ENCODE peak calls at places on chromosomes 5 and 9, in four cellular contexts. E is IMR-90, W is H9, F is H1. P is an unnamed sample.

GRCh38 chr5:138230261-138230660 is 17.1 kb upstream of the CDC23 start:
- DNase-seq in E (peak), W (no peak), F (no peak), P (peak)

GRCh38 chr9:87613265-87614111 is 112.4 kb upstream of the CTSL start:
- DNase-seq in E (no peak), W (no peak), F (no peak), P (no peak)

GRCh38 chr5:148970876-148971275 is 92.0 kb downstream of the SH3TC2 start:
- DNase-seq in E (no peak), F (peak), W (no peak), P (no peak)

GRCh38 chr9:21096172-21096900 is 18.6 kb upstream of the IFNB1 start:
- DNase-seq in F (no peak), E (peak), W (no peak), P (no peak)

GRCh38 chr5:38468202-38468656 is 88.2 kb downstream of the LIFR start:
- DNase-seq in F (no peak), W (no peak), E (peak), P (no peak)

GRCh38 chr5:173321886-173322285 is 6.3 kb downstream of the STC2 start:
- DNase-seq in F (no peak), E (peak), W (no peak), P (no peak)

GRCh38 chr9:20407013-20407412 is 215.3 kb downstream of the MLLT3 start:
- DNase-seq in E (no peak), W (no peak), F (no peak), P (no peak)

GRCh38 chr9:127860260-127860659 is 5.8 kb upstream of the ENG start:
- DNase-seq in W (no peak), F (no peak), E (no peak), P (no peak)

GRCh38 chr9:99820330-99821186 is 1.1 kb upstream of the NR4A3 start:
- DNase-seq in F (no peak), E (peak), W (no peak), P (no peak)

GRCh38 chr5:140151719-140152609 is 23.0 kb upstream of the CYSTM1 start:
- DNase-seq in E (no peak), F (no peak), W (no peak), P (no peak)

GRCh38 chr5:127970081-127970480 is 113.5 kb upstream of the SLC12A2 start:
- DNase-seq in F (no peak), W (no peak), E (no peak), P (no peak)

GRCh38 chr9:89605181-89606048 is 603 bp downstream of the GADD45G start:
- DNase-seq in W (peak), F (peak), E (peak), P (peak)

GRCh38 chr5:166073921-166074838 is 2217.3 kb upstream of the WWC1 start:
- DNase-seq in W (peak), F (peak), E (no peak), P (peak)

GRCh38 chr5:16179936-16180788 is 571 bp upstream of the MARCHF11 start:
- DNase-seq in E (no peak), F (peak), W (peak), P (peak)

GRCh38 chr5:133867341-133867740 is 101.1 kb downstream of the C5orf15 start:
- DNase-seq in E (no peak), W (no peak), F (no peak), P (no peak)

GRCh38 chr9:126986506-126986951 is 71.9 kb downstream of the RALGPS1 start:
- DNase-seq in W (no peak), E (no peak), F (no peak), P (no peak)

GRCh38 chr9:1320041-1320440 is 269.9 kb downstream of the DMRT2 start:
- DNase-seq in E (no peak), W (no peak), F (no peak), P (no peak)
- H4K5ac ChIP-seq in E (no peak), W (no peak), F (no peak), P (no peak)

DNA sequence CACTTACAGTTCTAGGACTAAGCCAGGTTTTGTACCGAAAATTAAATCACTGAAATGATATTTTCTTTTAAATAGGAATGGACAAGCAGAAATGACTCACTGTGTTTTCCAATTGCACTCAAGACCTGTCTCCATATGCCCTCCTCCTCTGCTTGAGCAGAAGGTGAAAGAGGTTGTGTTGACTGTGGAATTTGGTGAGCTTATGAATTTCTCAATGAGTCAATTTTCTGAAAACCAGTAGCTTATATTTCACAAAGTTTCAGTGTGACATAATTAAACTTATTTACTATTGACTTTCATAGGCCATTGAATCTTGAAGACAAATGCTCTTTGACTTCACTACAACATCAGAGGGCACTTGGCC is 249.9 kb downstream of the NPR3 start:
- DNase-seq in E (peak), F (no peak), W (no peak), P (no peak)
- H3K56ac ChIP-seq in E (no peak), F (no peak), W (no peak), P (no peak)

DNA sequence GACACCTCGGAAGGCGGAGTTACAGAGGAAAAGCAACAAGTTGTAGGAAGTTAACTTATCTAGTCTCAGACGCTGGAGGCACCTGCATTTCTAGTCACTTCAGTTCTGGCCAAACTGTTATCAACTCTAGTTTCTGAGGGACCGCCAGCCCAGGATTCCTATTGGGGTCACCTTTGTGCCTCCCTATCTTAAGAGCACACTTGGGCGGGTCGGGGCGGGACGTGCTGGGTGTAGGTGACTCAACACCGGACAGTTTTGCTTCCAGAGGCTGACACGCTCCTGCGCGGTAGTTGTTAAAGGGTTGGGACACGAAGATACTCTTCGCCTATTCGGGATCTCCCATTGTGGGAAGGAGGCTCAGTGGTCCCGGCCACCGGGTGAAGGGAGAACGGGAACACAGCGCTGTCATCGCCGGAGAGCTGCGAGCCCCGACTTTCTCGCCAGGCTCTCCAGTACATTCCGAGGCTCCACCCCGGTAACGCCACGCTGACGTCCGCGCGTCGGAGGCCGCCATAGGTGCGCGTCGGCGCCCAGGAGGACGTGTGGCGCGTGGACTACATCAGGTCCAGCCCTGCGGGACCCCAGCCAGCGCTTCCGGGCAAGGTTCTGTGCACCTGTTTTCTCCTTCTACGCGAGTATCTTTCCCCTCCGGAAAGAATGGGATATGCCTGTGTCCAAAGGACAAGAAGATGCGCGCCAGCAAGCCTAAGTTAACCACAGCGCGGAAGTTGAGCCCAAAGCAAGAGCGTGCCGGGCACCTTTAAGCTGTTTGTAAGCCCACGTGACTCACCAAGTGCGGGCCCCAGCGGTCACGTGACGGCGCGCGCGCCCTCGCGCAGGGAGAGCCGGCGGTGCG is at the start of gene KDM4C:
- DNase-seq in F (peak), E (peak), W (peak), P (peak)
- H2BK5ac ChIP-seq in F (peak), E (peak), W (no peak), P (peak)

GRCh38 chr9:104494808-104495207 is 9.3 kb upstream of the OR13F1 start:
- DNase-seq in F (no peak), W (no peak), E (no peak), P (peak)
- H4K5ac ChIP-seq in F (no peak), W (no peak), E (no peak), P (no peak)

P was measured in mesendoderm.